ENCODE peak calls at places on chromosomes 6 and 20, in eight cellular contexts. M is stimulated activated CD4-positive, alpha-beta T cell treated with anti-CD3 and anti-CD28 coated beads, Interleukin-12 subunit alpha, Interleukin-12 subunit beta, amount 100 ng/mL, for 24 hours; C is T-helper 9 cell; E is heart left ventricle; Y is T-helper 2 cell; G is AG04449; R is right atrium auricular region; P is left lung. K is an unnamed sample.

GRCh38 chr20:51969191-51969590 is 166.9 kb upstream of the SALL4 start:
- DNase-seq in M (no peak), Y (no peak), C (no peak), E (no peak), G (no peak), P (no peak), R (no peak), K (no peak)

GRCh38 chr20:58891076-58891685 is 38.7 kb downstream of the GNAS start:
- DNase-seq in G (no peak), C (peak), M (peak), R (no peak), P (peak), Y (peak), E (peak), K (no peak)

GRCh38 chr20:62596921-62597320 is 45.4 kb upstream of the SLCO4A1 start:
- DNase-seq in E (no peak), Y (no peak), M (no peak), C (no peak), G (no peak), P (no peak), R (no peak), K (no peak)

GRCh38 chr20:10635476-10636208 is 38.2 kb downstream of the JAG1 start:
- DNase-seq in Y (no peak), P (no peak), G (no peak), E (no peak), R (no peak), M (no peak), C (no peak), K (no peak)

GRCh38 chr6:15996030-15996429 is 132.9 kb upstream of the MYLIP start:
- DNase-seq in E (no peak), M (no peak), P (no peak), R (no peak), G (no peak), C (no peak), Y (no peak), K (no peak)

GRCh38 chr6:51614725-51615124 is 472.7 kb downstream of the PKHD1 start:
- DNase-seq in M (no peak), Y (no peak), C (no peak), P (no peak), G (no peak), R (no peak), E (no peak), K (no peak)

GRCh38 chr6:43836507-43836906 is 66.5 kb downstream of the VEGFA start:
- DNase-seq in M (no peak), G (no peak), Y (no peak), R (no peak), C (no peak), E (no peak), P (no peak), K (no peak)

GRCh38 chr6:142373268-142374089 is 71.7 kb downstream of the ADGRG6 start:
- DNase-seq in E (no peak), P (no peak), R (no peak), M (no peak), Y (no peak), G (no peak), C (no peak), K (no peak)

GRCh38 chr6:99347804-99348203 is 1.7 kb downstream of the FAXC start:
- DNase-seq in C (no peak), G (no peak), Y (no peak), M (no peak), R (no peak), P (no peak), E (no peak), K (no peak)

GRCh38 chr6:96304997-96305396 is 216.6 kb upstream of the UFL1 start:
- DNase-seq in R (no peak), M (no peak), P (no peak), E (no peak), C (no peak), G (no peak), Y (no peak), K (no peak)

GRCh38 chr6:104642871-104643270 is 216.8 kb downstream of the HACE1 start:
- DNase-seq in C (no peak), G (no peak), P (no peak), R (no peak), E (no peak), Y (no peak), M (no peak), K (no peak)

GRCh38 chr6:18551228-18551627 is 164.1 kb downstream of the RNF144B start:
- DNase-seq in R (no peak), C (no peak), Y (no peak), G (peak), M (no peak), E (no peak), P (no peak), K (peak)

GRCh38 chr6:67887747-67888545 is 747.1 kb upstream of the ADGRB3 start:
- DNase-seq in G (no peak), C (no peak), P (no peak), M (no peak), E (no peak), Y (no peak), R (no peak), K (no peak)

GRCh38 chr6:21871831-21872230 is 278.3 kb downstream of the SOX4 start:
- DNase-seq in P (no peak), R (no peak), G (no peak), Y (no peak), C (no peak), E (no peak), M (no peak), K (no peak)

GRCh38 chr6:14452567-14453527 is 335.3 kb downstream of the CD83 start:
- DNase-seq in Y (peak), E (no peak), G (no peak), R (no peak), M (peak), P (no peak), C (no peak), K (no peak)

GRCh38 chr20:45909817-45910669 is 1.9 kb downstream of the PLTP start:
- DNase-seq in Y (no peak), E (no peak), R (no peak), P (no peak), M (no peak), C (no peak), G (no peak), K (no peak)

GRCh38 chr6:79302341-79302740 is 67.9 kb upstream of the HMGN3 start:
- DNase-seq in G (no peak), C (no peak), Y (no peak), M (no peak), R (no peak), E (no peak), P (no peak), K (no peak)

GRCh38 chr6:125904871-125905270 is 51.7 kb upstream of the HINT3 start:
- DNase-seq in R (no peak), Y (peak), M (no peak), G (no peak), P (no peak), C (peak), E (no peak), K (no peak)

GRCh38 chr20:10634683-10635411 is 39.0 kb downstream of the JAG1 start:
- DNase-seq in M (no peak), Y (no peak), G (peak), C (no peak), R (no peak), P (no peak), E (no peak), K (peak)

GRCh38 chr6:36840471-36841461 is 1.5 kb upstream of the CPNE5 start:
- DNase-seq in P (no peak), Y (peak), C (peak), G (no peak), M (no peak), R (no peak), E (no peak), K (no peak)

GRCh38 chr6:90938116-90938515 is 351.2 kb upstream of the MAP3K7 start:
- DNase-seq in C (no peak), R (no peak), M (no peak), G (no peak), P (no peak), E (no peak), Y (no peak), K (no peak)

GRCh38 chr6:138483911-138484731 is 15.2 kb downstream of the NHSL1 start:
- DNase-seq in R (no peak), Y (no peak), C (no peak), E (no peak), G (no peak), P (no peak), M (no peak), K (no peak)

GRCh38 chr6:90219168-90219985 is 77.3 kb downstream of the BACH2 start:
- DNase-seq in P (no peak), E (peak), M (no peak), R (no peak), G (peak), C (no peak), Y (no peak), K (peak)

GRCh38 chr20:58967652-58968429 is 13.2 kb upstream of the NELFCD start:
- DNase-seq in R (no peak), P (no peak), C (no peak), E (no peak), Y (no peak), G (no peak), M (no peak), K (no peak)

GRCh38 chr20:15654208-15654649 is 919.0 kb downstream of the KIF16B start:
- DNase-seq in E (no peak), R (no peak), P (no peak), Y (no peak), M (no peak), C (no peak), G (no peak), K (no peak)

GRCh38 chr6:168583821-168584220 is 142.8 kb downstream of the SMOC2 start:
- DNase-seq in G (no peak), C (no peak), E (no peak), P (peak), Y (no peak), M (no peak), R (no peak), K (no peak)

GRCh38 chr20:44051661-44052000 is 135.4 kb downstream of the JPH2 start:
- DNase-seq in P (no peak), Y (no peak), R (peak), C (no peak), M (no peak), E (no peak), G (no peak), K (no peak)

GRCh38 chr6:154579046-154579823 is 68.8 kb upstream of the CNKSR3 start:
- DNase-seq in P (no peak), G (no peak), E (no peak), M (no peak), C (no peak), Y (no peak), R (no peak), K (no peak)

GRCh38 chr6:159646136-159646535 is 46.9 kb downstream of the SOD2 start:
- DNase-seq in R (no peak), M (no peak), Y (no peak), E (no peak), C (no peak), P (no peak), G (no peak), K (no peak)

GRCh38 chr6:89357390-89357789 is 4.9 kb upstream of the UBE2J1 start:
- DNase-seq in R (no peak), M (no peak), E (no peak), C (no peak), G (no peak), P (no peak), Y (no peak), K (no peak)

GRCh38 chr20:20490673-20491072 is 122.8 kb downstream of the INSM1 start:
- DNase-seq in R (no peak), C (no peak), P (no peak), E (no peak), G (no peak), M (no peak), Y (no peak), K (no peak)

GRCh38 chr6:139545474-139546116 is 171.1 kb upstream of the CITED2 start:
- DNase-seq in P (no peak), M (no peak), Y (no peak), C (no peak), G (no peak), E (no peak), R (no peak), K (no peak)

GRCh38 chr20:51060301-51060700 is 37.4 kb upstream of the KCNG1 start:
- DNase-seq in C (no peak), M (no peak), G (no peak), Y (no peak), P (no peak), E (no peak), R (no peak), K (no peak)

K was measured in AG04450.